ENCODE peak calls at places on chromosome 21, in five cellular contexts. B, E, S, T and J are unnamed samples.

GRCh38 chr21:43880111-43880985 is 15.3 kb downstream of the AGPAT3 start:
- DNase-seq in B (no peak), S (peak; percentile 41), T (peak; percentile 58), E (no peak), J (peak; percentile 42)

GRCh38 chr21:30227633-30228404 is 11.9 kb upstream of the CLDN8 start:
- DNase-seq in T (no peak), S (peak; percentile 100), B (no peak), E (peak; percentile 98), J (peak; percentile 100)

GRCh38 chr21:25307489-25307888 is 299.8 kb downstream of the MRPL39 start:
- DNase-seq in S (peak; percentile 20), E (no peak), B (no peak), T (no peak), J (peak; percentile 53)

GRCh38 chr21:38798481-38798882 is 7.2 kb upstream of the ETS2 start:
- DNase-seq in B (no peak), T (no peak), S (peak; percentile 95), E (peak; percentile 50), J (no peak)

GRCh38 chr21:26423506-26423905 is 149.6 kb downstream of the CYYR1 start:
- DNase-seq in T (no peak), B (no peak), S (no peak), E (no peak), J (no peak)

GRCh38 chr21:46079357-46080170 is 18.3 kb upstream of the COL6A2 start:
- DNase-seq in B (no peak), S (no peak), T (peak; percentile 63), E (peak; percentile 78), J (peak; percentile 98)

GRCh38 chr21:31909153-31909771 is 36.4 kb downstream of the HUNK start:
- DNase-seq in B (no peak), E (peak; percentile 18), S (no peak), T (no peak), J (no peak)

GRCh38 chr21:17793271-17793670 is 25.9 kb downstream of the C21orf91 start:
- DNase-seq in E (no peak), B (no peak), T (no peak), S (no peak), J (no peak)

GRCh38 chr21:26147535-26147934 is 23.0 kb downstream of the APP start:
- DNase-seq in B (no peak), E (no peak), T (no peak), S (no peak), J (no peak)

GRCh38 chr21:46478910-46479309 is 20.2 kb downstream of the DIP2A start:
- DNase-seq in T (no peak), E (no peak), B (no peak), S (no peak), J (no peak)

GRCh38 chr21:20822559-20823133 is 175.6 kb upstream of the NCAM2 start:
- DNase-seq in E (peak; percentile 5), T (no peak), B (no peak), S (no peak), J (peak; percentile 2)

GRCh38 chr21:19855522-19855921 is 1142.7 kb upstream of the NCAM2 start:
- DNase-seq in S (no peak), B (no peak), T (no peak), E (no peak), J (no peak)

GRCh38 chr21:29261555-29262540 is 36.9 kb upstream of the BACH1 start:
- DNase-seq in B (no peak), T (no peak), S (peak; percentile 97), E (no peak), J (no peak)

GRCh38 chr21:46425566-46425965 is 33.1 kb upstream of the DIP2A start:
- DNase-seq in B (no peak), T (no peak), S (no peak), E (no peak), J (no peak)

GRCh38 chr21:33112670-33113596 is 43.0 kb downstream of the OLIG1 start:
- DNase-seq in B (no peak), S (no peak), E (no peak), T (no peak), J (no peak)

GRCh38 chr21:33111577-33111976 is 41.6 kb downstream of the OLIG1 start:
- DNase-seq in B (no peak), E (no peak), S (no peak), T (no peak), J (no peak)

GRCh38 chr21:33109574-33110339 is 39.8 kb downstream of the OLIG1 start:
- DNase-seq in B (no peak), T (no peak), E (no peak), S (peak; percentile 37), J (no peak)

GRCh38 chr21:33112151-33112550 is 42.2 kb downstream of the OLIG1 start:
- DNase-seq in E (no peak), B (no peak), T (no peak), S (no peak), J (no peak)

DNA sequence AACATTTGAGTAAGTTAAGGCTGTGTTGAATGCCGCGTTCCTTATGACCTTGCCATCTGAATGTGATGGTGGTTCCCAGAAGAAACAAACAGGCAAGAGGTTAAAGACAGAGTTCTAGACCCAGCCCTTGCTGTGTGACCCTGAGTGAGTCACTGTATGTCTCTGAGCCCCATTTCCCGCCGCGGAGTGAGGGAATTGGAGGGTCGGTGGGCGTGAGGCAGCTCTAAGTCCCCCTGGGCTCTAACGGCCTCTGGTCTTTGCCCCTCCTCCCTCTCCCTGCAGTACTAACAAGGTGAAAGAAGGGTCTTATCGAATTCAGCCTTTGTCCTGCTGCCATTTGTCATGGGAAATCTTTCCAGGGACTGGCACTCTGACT is 40.4 kb downstream of the OLIG1 start:
- DNase-seq in E (no peak), S (no peak), T (no peak), B (no peak), J (no peak)
- H3K4me3 ChIP-seq in E (no peak overlapping the region), S (no peak overlapping the region), T (no peak overlapping the region), B (no peak overlapping the region), J (no peak overlapping the region)

GRCh38 chr21:35529141-35529863 is 480.2 kb upstream of the RUNX1 start:
- DNase-seq in E (peak; percentile 65), T (no peak), B (peak; percentile 77), S (peak; percentile 8), J (no peak)
- H3K4me3 ChIP-seq in E (no peak overlapping the region), T (peak overlapping the region; percentile 49), B (peak overlapping the region; percentile 62), S (no peak overlapping the region), J (no peak overlapping the region)

DNA sequence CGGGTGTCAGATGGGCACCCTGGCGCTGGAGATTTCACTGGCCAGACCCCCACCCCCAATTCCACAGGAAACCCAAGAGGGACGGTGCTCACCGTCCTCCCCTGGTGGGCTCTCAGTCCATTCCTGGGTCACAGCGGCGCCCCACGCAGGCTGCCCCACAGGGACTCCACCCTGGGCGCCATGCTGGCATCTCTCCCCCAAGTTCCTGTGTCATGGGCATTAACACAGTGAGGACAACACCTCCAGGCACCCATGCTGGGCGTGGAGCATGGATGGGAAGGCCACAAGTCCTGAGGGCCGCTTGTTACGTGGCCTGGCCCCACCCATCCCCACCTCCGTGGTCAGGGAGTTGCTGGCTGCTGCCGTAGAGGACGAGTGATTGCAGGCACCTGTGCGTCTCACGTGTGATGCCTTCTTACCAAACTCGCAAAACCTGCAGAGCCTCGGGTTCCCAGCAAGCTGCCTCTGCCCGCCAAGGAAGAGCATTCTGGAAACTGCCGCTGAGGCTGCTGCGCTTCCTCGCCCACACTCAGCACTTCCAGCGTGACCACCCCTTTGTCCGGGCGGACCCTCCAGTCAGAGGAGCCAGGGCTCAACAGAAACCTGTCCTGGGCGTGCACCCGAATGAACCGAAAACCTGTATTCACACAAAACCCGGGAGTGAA is 60.3 kb downstream of the SLX9 start:
- DNase-seq in S (peak; percentile 12), E (no peak), B (no peak), T (peak; percentile 15), J (no peak)
- H3K4me3 ChIP-seq in S (no peak overlapping the region), E (no peak overlapping the region), B (no peak overlapping the region), T (no peak overlapping the region), J (no peak overlapping the region)

GRCh38 chr21:42670058-42670830 is 16.8 kb downstream of the PDE9A start:
- DNase-seq in T (no peak), B (no peak), E (no peak), S (no peak), J (no peak)

GRCh38 chr21:42668620-42669019 is 15.2 kb downstream of the PDE9A start:
- DNase-seq in B (no peak), T (no peak), S (no peak), E (no peak), J (no peak)

GRCh38 chr21:42670884-42671283 is 17.5 kb downstream of the PDE9A start:
- DNase-seq in B (no peak), T (no peak), E (no peak), S (no peak), J (no peak)

GRCh38 chr21:42668193-42668592 is 14.8 kb downstream of the PDE9A start:
- DNase-seq in B (no peak), T (no peak), S (no peak), E (no peak), J (no peak)

DNA sequence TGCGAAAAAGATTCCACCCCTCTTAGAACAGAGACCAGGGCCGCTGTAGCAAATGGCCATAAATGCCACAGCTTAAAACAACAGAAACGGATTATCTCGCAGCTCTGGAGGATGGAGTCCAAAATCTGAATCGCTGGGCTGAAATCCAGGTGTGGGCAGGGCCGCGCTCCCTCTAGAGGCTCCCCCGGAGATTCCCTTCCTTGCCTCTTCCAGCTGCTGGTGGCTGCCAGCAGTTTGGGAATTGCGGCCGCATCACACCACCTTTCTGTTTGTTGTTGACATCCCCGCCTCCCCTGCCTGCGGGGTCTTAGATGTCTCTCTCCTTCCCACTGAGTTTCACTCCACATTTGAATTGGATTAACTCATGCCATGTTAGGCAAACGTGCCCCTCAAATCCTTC is 15.6 kb downstream of the PDE9A start:
- DNase-seq in E (peak; percentile 53), B (no peak), T (no peak), S (no peak), J (peak; percentile 42)
- H3K4me3 ChIP-seq in E (no peak overlapping the region), B (no peak overlapping the region), T (no peak overlapping the region), S (no peak overlapping the region), J (no peak overlapping the region)

DNA sequence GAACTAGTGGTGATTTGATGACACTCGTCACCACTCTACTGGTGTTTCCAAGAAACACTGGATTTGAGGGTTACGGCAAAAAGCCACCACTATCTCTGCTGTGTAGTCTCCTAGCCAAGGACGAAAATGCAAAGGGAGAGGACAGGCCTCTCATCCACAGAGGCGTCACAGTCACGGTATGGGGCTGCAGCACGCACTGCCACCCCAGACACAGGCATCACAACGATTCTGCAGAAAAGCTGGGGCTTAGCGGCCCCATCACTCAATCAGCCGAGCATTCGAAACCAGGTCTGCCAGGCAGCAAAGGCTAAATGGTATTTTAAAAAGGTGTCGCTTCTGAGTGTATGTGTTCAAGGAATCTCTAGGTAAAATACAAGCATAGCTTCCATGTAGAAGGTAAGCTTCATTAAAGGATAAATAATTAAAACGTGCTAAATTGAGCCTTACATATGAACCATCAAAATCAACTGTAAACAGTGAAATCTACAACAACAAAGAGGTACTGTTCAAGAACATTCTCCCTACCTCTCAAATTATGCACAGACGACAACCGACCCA is 1.4 kb downstream of the RIPK4 start:
- DNase-seq in B (no peak), S (no peak), T (no peak), E (no peak), J (no peak)
- H3K4me3 ChIP-seq in B (no peak overlapping the region), S (peak overlapping the region; percentile 93), T (no peak overlapping the region), E (no peak overlapping the region), J (no peak overlapping the region)